ENCODE peak calls at places on chromosome 5, in four cellular contexts. T, C, X and N are unnamed samples.
A peak's percentile ranks its signal among the peaks of the same experiment; 100 is the strongest.

GRCh38 chr5:82164957-82165698 is 113.0 kb downstream of the RPS23 start:
- DNase-seq in T (no peak), C (peak; percentile 24), X (peak; percentile 86), N (peak; percentile 90)

GRCh38 chr5:16826379-16827125 is 109.5 kb downstream of the MYO10 start:
- DNase-seq in T (no peak), C (no peak), X (no peak), N (no peak)

GRCh38 chr5:111127453-111128195 is 35.5 kb downstream of the WDR36 start:
- DNase-seq in T (no peak), C (no peak), X (no peak), N (no peak)

GRCh38 chr5:157708866-157709265 is 22.4 kb upstream of the THG1L start:
- DNase-seq in T (no peak), C (no peak), X (no peak), N (no peak)

GRCh38 chr5:83474170-83474796 is 2.7 kb downstream of the VCAN start:
- DNase-seq in T (peak; percentile 82), C (peak; percentile 28), X (peak; percentile 85), N (no peak)

GRCh38 chr5:121144764-121145163 is 680.7 kb downstream of the PRR16 start:
- DNase-seq in T (no peak), C (no peak), X (no peak), N (peak; percentile 56)

GRCh38 chr5:180394031-180394636 is 41.0 kb upstream of the GFPT2 start:
- DNase-seq in T (no peak), C (no peak), X (no peak), N (no peak)

GRCh38 chr5:131068893-131069643 is 96.0 kb downstream of the HINT1 start:
- DNase-seq in T (peak; percentile 80), C (no peak), X (no peak), N (no peak)

GRCh38 chr5:145499483-145499882 is 335.7 kb downstream of the PRELID2 start:
- DNase-seq in T (no peak), C (no peak), X (no peak), N (no peak)

GRCh38 chr5:72032769-72033168 is 74.5 kb upstream of the MAP1B start:
- DNase-seq in T (no peak), C (no peak), X (no peak), N (no peak)

GRCh38 chr5:9198399-9198798 is 347.5 kb downstream of the SEMA5A start:
- DNase-seq in T (no peak), C (no peak), X (no peak), N (no peak)

GRCh38 chr5:61704289-61704688 is 372.2 kb downstream of the ZSWIM6 start:
- DNase-seq in T (no peak), C (no peak), X (no peak), N (no peak)

GRCh38 chr5:64625678-64626077 is 64.6 kb upstream of the SHISAL2B start:
- DNase-seq in T (no peak), C (no peak), X (peak; percentile 7), N (no peak)

GRCh38 chr5:150623878-150624216 is 16.6 kb upstream of the SYNPO start:
- DNase-seq in T (no peak), C (no peak), X (no peak), N (no peak)
- H3K4me3 ChIP-seq in T (no peak overlapping the region), C (no peak overlapping the region), X (no peak overlapping the region), N (no peak overlapping the region)

GRCh38 chr5:140967226-140967893 is 1.1 kb downstream of the PCDHAC2 start:
- DNase-seq in T (no peak), C (no peak), X (no peak), N (no peak)
- H3K4me3 ChIP-seq in T (peak overlapping the region; percentile 46), C (no peak overlapping the region), X (peak overlapping the region; percentile 53), N (no peak overlapping the region)

GRCh38 chr5:1503301-1504243 is 20.2 kb downstream of the LPCAT1 start:
- DNase-seq in T (peak; percentile 95), C (no peak), X (no peak), N (no peak)
- H3K4me3 ChIP-seq in T (no peak overlapping the region), C (no peak overlapping the region), X (no peak overlapping the region), N (no peak overlapping the region)

DNA sequence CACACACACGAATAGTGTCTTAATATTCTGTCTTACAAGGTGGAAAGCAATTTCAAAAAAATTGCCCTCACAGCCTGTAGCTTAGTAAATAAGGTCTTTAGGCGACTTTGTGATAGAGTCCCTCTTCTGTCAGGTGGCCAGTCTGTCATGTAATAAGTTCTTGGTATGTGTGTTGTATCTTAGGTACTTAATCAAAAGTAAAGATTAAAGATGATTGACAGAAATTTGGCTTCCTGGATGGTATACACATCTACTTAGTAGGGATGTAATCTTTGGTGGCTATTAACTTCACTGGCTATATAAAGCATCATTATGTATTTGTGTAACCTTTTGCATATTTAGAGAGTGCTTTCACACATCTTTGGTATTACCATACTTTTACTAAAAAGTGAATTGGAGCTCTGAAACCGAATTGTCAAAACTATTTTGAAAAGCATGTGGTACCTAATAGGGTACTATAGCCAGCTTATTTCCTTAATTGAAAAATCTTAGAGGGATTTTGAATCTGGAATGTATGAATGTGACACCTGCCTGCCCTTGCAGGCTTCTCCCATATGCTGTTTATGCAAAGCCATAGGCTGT is 3.4 kb downstream of the G3BP1 start:
- DNase-seq in T (no peak), C (no peak), X (no peak), N (no peak)
- H3K4me3 ChIP-seq in T (no peak overlapping the region), C (no peak overlapping the region), X (peak overlapping the region; percentile 87), N (no peak overlapping the region)

GRCh38 chr5:169980418-169981053 is at the start of gene INSYN2B:
- DNase-seq in T (no peak), C (peak; percentile 71), X (peak; percentile 86), N (peak; percentile 48)
- H3K4me3 ChIP-seq in T (peak within 1 kb of the TSS; percentile 27), C (no peak within 1 kb of the TSS), X (peak within 1 kb of the TSS; percentile 38), N (no peak within 1 kb of the TSS)

GRCh38 chr5:96957125-96958041 is 21.5 kb downstream of the LNPEP start:
- DNase-seq in T (no peak), C (no peak), X (no peak), N (no peak)
- H3K4me3 ChIP-seq in T (no peak overlapping the region), C (no peak overlapping the region), X (no peak overlapping the region), N (no peak overlapping the region)

DNA sequence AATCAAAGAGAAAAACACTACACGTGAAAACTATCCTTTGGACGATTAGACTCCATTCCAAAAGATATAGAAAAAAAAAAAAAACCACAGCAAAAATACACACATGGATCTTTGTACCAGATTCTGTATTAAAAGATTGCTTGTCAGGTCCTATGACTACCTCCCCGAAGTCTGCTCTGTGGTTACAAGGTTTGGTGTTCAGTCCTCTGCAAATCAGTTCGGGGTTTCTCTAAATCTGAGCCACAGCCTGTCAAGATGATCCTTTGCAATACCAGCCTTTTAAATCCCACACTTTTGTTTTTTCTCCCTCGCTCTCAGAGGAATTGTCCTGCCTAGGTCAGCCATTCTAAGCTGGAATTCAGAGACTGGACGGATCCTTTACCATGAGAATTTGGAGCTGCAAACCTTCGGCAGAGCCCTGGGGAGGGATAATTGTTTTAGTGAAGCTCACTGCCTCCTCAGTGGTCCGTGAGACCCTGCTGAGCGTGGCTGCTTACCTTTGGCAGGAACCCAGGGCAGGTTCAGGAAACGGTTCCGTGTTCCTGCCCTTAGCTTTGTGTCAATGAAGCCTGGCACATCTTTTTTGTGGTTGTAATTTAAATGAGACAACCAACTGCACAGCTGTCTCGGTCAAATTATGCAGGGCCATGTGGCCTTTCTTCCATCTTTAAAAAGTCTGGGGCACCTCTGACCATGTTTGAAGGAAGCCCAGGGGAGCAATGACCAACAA is 47.3 kb downstream of the EBF1 start:
- DNase-seq in T (no peak), C (no peak), X (no peak), N (no peak)
- H3K4me3 ChIP-seq in T (no peak overlapping the region), C (no peak overlapping the region), X (no peak overlapping the region), N (no peak overlapping the region)

DNA sequence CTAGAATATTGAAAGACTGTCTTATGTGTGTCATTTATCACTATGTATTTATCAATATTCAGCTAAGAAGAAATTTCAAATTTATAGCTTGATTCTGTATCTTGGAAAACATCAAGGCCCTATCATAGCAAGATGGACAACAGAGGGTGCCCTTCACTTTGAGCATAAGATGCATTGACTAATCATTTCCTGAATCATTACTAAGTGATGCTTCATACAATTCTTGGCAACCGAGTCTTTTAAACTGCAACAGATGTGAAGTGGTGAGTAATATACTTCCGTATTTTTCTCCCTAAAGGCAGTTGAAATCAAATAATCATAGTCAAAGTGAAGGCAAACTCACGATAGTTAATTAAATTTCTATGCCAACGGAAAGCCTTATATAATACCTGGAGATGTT is 318.6 kb upstream of the RGMB start:
- DNase-seq in T (no peak), C (no peak), X (peak; percentile 18), N (no peak)
- H3K4me3 ChIP-seq in T (no peak overlapping the region), C (no peak overlapping the region), X (no peak overlapping the region), N (no peak overlapping the region)

DNA sequence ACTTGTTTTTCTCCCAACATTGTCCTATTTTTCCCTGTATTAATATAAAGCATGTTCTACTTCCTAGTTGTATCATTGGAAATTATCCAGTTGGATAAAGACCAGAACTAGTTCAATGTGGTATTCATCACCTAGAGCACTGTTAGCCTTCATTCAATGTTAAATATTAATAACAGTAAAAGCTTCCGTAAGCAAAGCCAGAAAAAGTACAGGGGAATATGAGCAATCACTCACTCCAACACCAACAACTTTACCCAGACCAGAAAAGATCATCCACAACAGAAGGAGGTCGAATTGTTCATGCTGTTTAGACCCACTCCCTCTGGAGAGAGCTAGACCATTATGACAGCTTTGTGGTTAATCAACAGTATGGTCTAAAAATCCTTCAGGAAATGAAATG is 728.4 kb downstream of the MAT2B start:
- DNase-seq in T (no peak), C (no peak), X (no peak), N (no peak)
- H3K4me3 ChIP-seq in T (no peak overlapping the region), C (no peak overlapping the region), X (no peak overlapping the region), N (no peak overlapping the region)

GRCh38 chr5:132747693-132748440 is 641 bp downstream of the CCNI2 start:
- DNase-seq in T (peak; percentile 86), C (no peak), X (no peak), N (no peak)
- H3K4me3 ChIP-seq in T (peak overlapping the region; percentile 39), C (peak overlapping the region; percentile 48), X (peak overlapping the region; percentile 73), N (no peak overlapping the region)